ENCODE peak calls at places on chromosomes 16 and 17, in six cellular contexts. V, T, X, S, Y and N are unnamed samples.
A peak's percentile ranks its signal among the peaks of the same experiment; 100 is the strongest.

GRCh38 chr17:35242158-35242804 is 591 bp upstream of the SLFN5 start:
- DNase-seq in T (peak; percentile 29), V (peak; percentile 40), Y (peak; percentile 37), S (peak; percentile 53), X (peak; percentile 75), N (peak; percentile 95)

GRCh38 chr16:85668676-85669424 is 19.9 kb downstream of the GINS2 start:
- DNase-seq in S (no peak), V (no peak), T (no peak), X (no peak), Y (no peak), N (no peak)

GRCh38 chr16:57765160-57765728 is 29.7 kb downstream of the KATNB1 start:
- DNase-seq in S (no peak), X (no peak), T (no peak), V (no peak), Y (no peak), N (no peak)

GRCh38 chr17:6772016-6772415 is 4.0 kb upstream of the FBXO39 start:
- DNase-seq in X (no peak), T (no peak), S (no peak), V (no peak), Y (no peak), N (no peak)

GRCh38 chr16:68037820-68038597 is 14.9 kb downstream of the DUS2 start:
- DNase-seq in V (no peak), Y (no peak), X (no peak), T (no peak), S (no peak), N (no peak)

GRCh38 chr17:37219876-37220608 is 155.7 kb upstream of the C17orf78 start:
- DNase-seq in X (no peak), Y (no peak), S (peak; percentile 25), V (no peak), T (no peak), N (no peak)

GRCh38 chr16:84741351-84741791 is 41.6 kb downstream of the USP10 start:
- DNase-seq in S (peak; percentile 48), T (no peak), Y (no peak), X (no peak), V (no peak), N (peak; percentile 38)

GRCh38 chr16:10878644-10879498 is 1.9 kb downstream of the CIITA start:
- DNase-seq in T (no peak), Y (no peak), V (peak; percentile 31), S (peak; percentile 24), X (no peak), N (peak; percentile 43)

GRCh38 chr17:17367931-17368330 is 64.8 kb downstream of the NT5M start:
- DNase-seq in S (no peak), Y (no peak), V (peak; percentile 1), T (no peak), X (no peak), N (no peak)

GRCh38 chr17:65346166-65346565 is 209.0 kb downstream of the RGS9 start:
- DNase-seq in S (peak; percentile 15), T (peak; percentile 49), V (no peak), Y (no peak), X (no peak), N (no peak)

GRCh38 chr16:12091569-12092346 is 115.2 kb downstream of the SNX29 start:
- DNase-seq in V (no peak), S (no peak), X (no peak), T (no peak), Y (no peak), N (no peak)

DNA sequence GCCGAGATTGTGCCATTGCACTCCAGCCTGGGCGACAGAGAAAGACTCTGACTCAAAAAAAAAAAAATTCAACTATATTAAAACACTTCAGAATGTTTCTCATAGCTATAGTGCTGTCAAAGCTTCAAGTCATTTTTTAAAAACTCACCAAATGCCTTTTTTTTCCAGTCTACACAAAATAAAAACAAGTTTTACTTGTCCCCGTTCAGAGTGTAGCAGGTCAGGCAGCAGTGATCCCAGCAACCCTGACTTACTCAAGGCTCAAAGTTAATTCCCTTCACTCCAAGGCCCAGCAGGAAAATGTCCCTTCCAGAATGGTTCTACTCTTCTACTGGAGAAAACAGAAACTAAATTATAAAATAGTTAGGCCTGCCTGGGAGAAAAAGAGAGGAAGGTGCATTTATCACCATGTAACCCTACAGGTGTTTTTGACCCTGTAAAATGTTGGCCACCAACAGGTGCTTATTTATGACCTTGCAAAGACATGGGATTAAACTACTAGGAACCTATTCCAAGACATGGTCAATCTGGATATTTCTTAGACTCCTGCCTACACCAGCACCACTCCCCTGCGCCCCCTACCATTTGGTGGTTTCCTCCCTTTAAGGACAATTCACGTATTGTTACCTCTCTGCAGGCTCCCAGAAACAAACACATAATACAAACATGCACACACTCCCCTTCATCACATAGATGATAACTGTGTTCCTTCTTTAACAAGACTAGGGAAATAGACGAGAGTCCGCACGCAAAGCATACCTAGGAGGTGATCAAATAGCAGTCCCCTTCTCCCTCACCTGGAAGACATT is 5.4 kb downstream of the AMFR start:
- DNase-seq in X (no peak), S (no peak), T (no peak), Y (no peak), V (no peak), N (no peak)
- TF ChIP-seq CTCF in X (no peak), S (no peak), T (no peak), Y (no peak), V (no peak), N (no peak)

GRCh38 chr17:5097101-5097834 is 14.4 kb downstream of the ZNF232 start:
- DNase-seq in V (peak; percentile 83), T (no peak), Y (no peak), S (no peak), X (no peak), N (peak; percentile 67)
- TF ChIP-seq CTCF in V (no peak), T (no peak), Y (no peak), S (no peak), X (no peak), N (no peak)

DNA sequence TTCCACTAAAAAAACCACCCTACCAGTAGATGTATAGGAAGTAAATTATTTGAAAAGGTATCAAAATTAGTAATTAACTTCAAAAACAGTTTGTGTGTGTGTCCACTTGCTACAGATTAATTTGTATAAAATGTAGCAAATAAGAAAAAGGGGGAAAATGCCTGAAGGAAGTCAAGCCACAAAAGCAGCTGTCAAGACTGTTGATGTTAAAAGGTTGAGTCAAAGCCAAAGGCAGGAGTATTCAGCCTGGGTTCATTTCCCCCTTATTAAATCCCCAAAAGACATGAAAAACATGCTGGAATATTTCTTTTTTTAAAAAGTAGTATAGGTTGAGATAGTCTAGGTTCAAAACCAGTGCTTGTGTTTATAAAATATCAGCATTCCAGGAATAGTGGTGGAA is 72.3 kb downstream of the SKAP1 start:
- DNase-seq in X (no peak), V (no peak), Y (no peak), T (no peak), S (no peak), N (no peak)
- TF ChIP-seq CTCF in X (no peak), V (no peak), Y (no peak), T (no peak), S (no peak), N (no peak)

GRCh38 chr16:56202036-56202435 is 10.7 kb downstream of the GNAO1 start:
- DNase-seq in T (no peak), X (no peak), Y (no peak), V (no peak), S (no peak), N (peak; percentile 61)

GRCh38 chr16:56201030-56201429 is 9.7 kb downstream of the GNAO1 start:
- DNase-seq in X (no peak), T (no peak), V (no peak), S (no peak), Y (no peak), N (no peak)

GRCh38 chr16:56199164-56199563 is 7.9 kb downstream of the GNAO1 start:
- DNase-seq in V (no peak), X (no peak), T (no peak), Y (no peak), S (no peak), N (peak; percentile 59)

GRCh38 chr16:56204836-56205235 is 13.5 kb downstream of the GNAO1 start:
- DNase-seq in T (no peak), X (no peak), Y (no peak), S (no peak), V (no peak), N (no peak)

DNA sequence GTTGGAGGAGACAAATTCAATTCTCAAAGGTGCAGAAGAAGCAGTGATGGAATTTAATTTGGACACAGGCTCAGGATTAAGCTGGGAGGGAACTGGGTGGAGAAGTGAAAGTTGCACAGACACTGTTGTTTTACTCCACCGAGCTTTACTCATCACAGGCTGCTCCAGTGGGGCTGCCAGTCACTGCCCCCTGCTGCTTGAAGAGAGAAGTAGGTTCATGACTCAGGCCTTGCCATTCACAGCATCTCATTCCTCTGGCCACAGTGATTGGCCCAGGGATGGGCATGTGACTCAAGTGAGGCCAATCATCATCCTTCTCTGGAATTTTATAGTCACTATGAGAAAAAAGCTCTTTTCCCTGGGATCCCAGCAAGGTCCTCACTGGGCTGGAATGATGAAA is 11.8 kb downstream of the GNAO1 start:
- DNase-seq in T (no peak), V (peak; percentile 32), Y (no peak), X (no peak), S (peak; percentile 6), N (peak; percentile 76)
- TF ChIP-seq CTCF in T (no peak), V (peak; percentile 31), Y (no peak), X (no peak), S (no peak), N (peak; percentile 67)

GRCh38 chr16:4922721-4923342 is 14.1 kb downstream of the PPL start:
- DNase-seq in V (no peak), S (no peak), T (no peak), X (no peak), Y (no peak), N (no peak)
- TF ChIP-seq CTCF in V (no peak), S (no peak), T (no peak), X (no peak), Y (peak; percentile 12), N (no peak)

GRCh38 chr17:82470065-82470464 is 11.5 kb downstream of the NARF start:
- DNase-seq in V (no peak), S (no peak), X (no peak), T (no peak), Y (no peak), N (no peak)
- TF ChIP-seq CTCF in V (no peak), S (no peak), X (no peak), T (no peak), Y (no peak), N (no peak)

GRCh38 chr17:79180358-79181005 is 105.9 kb downstream of the ENGASE start:
- DNase-seq in X (no peak), V (no peak), Y (no peak), T (no peak), S (no peak), N (no peak)

GRCh38 chr17:79182176-79183160 is 107.8 kb downstream of the ENGASE start:
- DNase-seq in V (no peak), T (no peak), S (no peak), Y (no peak), X (no peak), N (no peak)

GRCh38 chr17:79185671-79186070 is 111.0 kb downstream of the ENGASE start:
- DNase-seq in Y (no peak), X (no peak), S (no peak), T (no peak), V (no peak), N (no peak)

GRCh38 chr17:79186406-79186805 is 111.8 kb downstream of the ENGASE start:
- DNase-seq in X (no peak), V (no peak), Y (no peak), T (no peak), S (no peak), N (no peak)

GRCh38 chr17:79183221-79184158 is 108.9 kb downstream of the ENGASE start:
- DNase-seq in S (no peak), V (peak; percentile 84), Y (no peak), T (no peak), X (no peak), N (peak; percentile 24)
- TF ChIP-seq CTCF in S (no peak), V (no peak), Y (no peak), T (no peak), X (no peak), N (no peak)